ENCODE peak calls at places on chromosome 21, in nine cellular contexts. One of them, this sample, is unnamed.
A peak's percentile ranks its signal among the peaks of the same experiment; 100 is the strongest.

GRCh38 chr21:45888361-45889009 is 93.1 kb upstream of the COL6A1 start:
- DNase-seq in GM06990: no peak
- DNase-seq in HFFc6: no peak
- DNase-seq in cardiac muscle cell: no peak
- DNase-seq in OCI-LY7: no peak
- DNase-seq in osteoblast: no peak
- DNase-seq in uterus: no peak
- DNase-seq in AG10803: no peak
- DNase-seq in fibroblast of mammary gland: no peak
- DNase-seq in this sample: no peak

GRCh38 chr21:32603131-32603530 is 9.0 kb downstream of the CFAP298 start:
- DNase-seq in osteoblast: no peak
- DNase-seq in cardiac muscle cell: no peak
- DNase-seq in AG10803: no peak
- DNase-seq in OCI-LY7: no peak
- DNase-seq in GM06990: no peak
- DNase-seq in HFFc6: no peak
- DNase-seq in fibroblast of mammary gland: no peak
- DNase-seq in uterus: no peak
- DNase-seq in this sample: no peak

GRCh38 chr21:22791986-22792560 is 1793.9 kb downstream of the NCAM2 start:
- DNase-seq in HFFc6: peak; percentile 45
- DNase-seq in fibroblast of mammary gland: peak; percentile 28
- DNase-seq in AG10803: peak; percentile 37
- DNase-seq in osteoblast: peak; percentile 65
- DNase-seq in cardiac muscle cell: peak; percentile 62
- DNase-seq in OCI-LY7: peak; percentile 64
- DNase-seq in GM06990: no peak
- DNase-seq in uterus: no peak
- DNase-seq in this sample: peak; percentile 31

GRCh38 chr21:35511298-35512162 is 462.4 kb upstream of the RUNX1 start:
- DNase-seq in HFFc6: peak; percentile 68
- DNase-seq in uterus: no peak
- DNase-seq in GM06990: no peak
- DNase-seq in fibroblast of mammary gland: peak; percentile 88
- DNase-seq in OCI-LY7: no peak
- DNase-seq in osteoblast: peak; percentile 83
- DNase-seq in cardiac muscle cell: peak; percentile 29
- DNase-seq in AG10803: peak; percentile 46
- DNase-seq in this sample: no peak

GRCh38 chr21:34839070-34839820 is 170.5 kb downstream of the CLIC6 start:
- DNase-seq in AG10803: no peak
- DNase-seq in HFFc6: no peak
- DNase-seq in OCI-LY7: no peak
- DNase-seq in uterus: no peak
- DNase-seq in GM06990: no peak
- DNase-seq in cardiac muscle cell: no peak
- DNase-seq in fibroblast of mammary gland: peak; percentile 43
- DNase-seq in osteoblast: no peak
- DNase-seq in this sample: no peak

GRCh38 chr21:46604975-46605758 is at the start of gene S100B:
- DNase-seq in HFFc6: no peak
- DNase-seq in uterus: no peak
- DNase-seq in OCI-LY7: no peak
- DNase-seq in AG10803: no peak
- DNase-seq in cardiac muscle cell: no peak
- DNase-seq in fibroblast of mammary gland: no peak
- DNase-seq in GM06990: no peak
- DNase-seq in osteoblast: peak; percentile 71
- DNase-seq in this sample: no peak

GRCh38 chr21:35138665-35139381 is 89.7 kb upstream of the RUNX1 start:
- DNase-seq in AG10803: peak; percentile 37
- DNase-seq in osteoblast: peak; percentile 75
- DNase-seq in cardiac muscle cell: peak; percentile 79
- DNase-seq in uterus: no peak
- DNase-seq in OCI-LY7: peak; percentile 58
- DNase-seq in GM06990: peak; percentile 22
- DNase-seq in fibroblast of mammary gland: peak; percentile 45
- DNase-seq in HFFc6: peak; percentile 57
- DNase-seq in this sample: peak; percentile 44

GRCh38 chr21:15749045-15749867 is 19.5 kb downstream of the USP25 start:
- DNase-seq in cardiac muscle cell: peak; percentile 35
- DNase-seq in uterus: no peak
- DNase-seq in osteoblast: no peak
- DNase-seq in GM06990: no peak
- DNase-seq in OCI-LY7: no peak
- DNase-seq in fibroblast of mammary gland: peak; percentile 28
- DNase-seq in AG10803: no peak
- DNase-seq in HFFc6: no peak
- DNase-seq in this sample: no peak

GRCh38 chr21:45920824-45921600 is 60.6 kb upstream of the COL6A1 start:
- DNase-seq in osteoblast: peak; percentile 93
- DNase-seq in OCI-LY7: no peak
- DNase-seq in HFFc6: peak; percentile 17
- DNase-seq in AG10803: no peak
- DNase-seq in cardiac muscle cell: no peak
- DNase-seq in uterus: no peak
- DNase-seq in fibroblast of mammary gland: no peak
- DNase-seq in GM06990: no peak
- DNase-seq in this sample: no peak

GRCh38 chr21:35239811-35240219 is 190.7 kb upstream of the RUNX1 start:
- DNase-seq in uterus: no peak
- DNase-seq in cardiac muscle cell: no peak
- DNase-seq in HFFc6: no peak
- DNase-seq in osteoblast: no peak
- DNase-seq in GM06990: no peak
- DNase-seq in OCI-LY7: no peak
- DNase-seq in AG10803: no peak
- DNase-seq in fibroblast of mammary gland: peak; percentile 59
- DNase-seq in this sample: no peak

GRCh38 chr21:34669149-34669879 is 520 bp downstream of the CLIC6 start:
- DNase-seq in uterus: no peak
- DNase-seq in cardiac muscle cell: no peak
- DNase-seq in HFFc6: no peak
- DNase-seq in fibroblast of mammary gland: no peak
- DNase-seq in OCI-LY7: no peak
- DNase-seq in GM06990: peak; percentile 76
- DNase-seq in AG10803: no peak
- DNase-seq in osteoblast: no peak
- DNase-seq in this sample: peak; percentile 69

GRCh38 chr21:37155216-37155615 is 82.2 kb downstream of the TTC3 start:
- DNase-seq in HFFc6: no peak
- DNase-seq in fibroblast of mammary gland: no peak
- DNase-seq in AG10803: peak; percentile 43
- DNase-seq in cardiac muscle cell: no peak
- DNase-seq in OCI-LY7: no peak
- DNase-seq in GM06990: no peak
- DNase-seq in uterus: no peak
- DNase-seq in osteoblast: no peak
- DNase-seq in this sample: no peak

GRCh38 chr21:34282223-34282622 is 81.6 kb upstream of the KCNE2 start:
- DNase-seq in AG10803: no peak
- DNase-seq in HFFc6: no peak
- DNase-seq in GM06990: no peak
- DNase-seq in fibroblast of mammary gland: peak; percentile 21
- DNase-seq in OCI-LY7: no peak
- DNase-seq in cardiac muscle cell: no peak
- DNase-seq in osteoblast: peak; percentile 71
- DNase-seq in uterus: no peak
- DNase-seq in this sample: no peak

GRCh38 chr21:34642211-34643075 is 26.4 kb upstream of the CLIC6 start:
- DNase-seq in GM06990: peak; percentile 74
- DNase-seq in OCI-LY7: peak; percentile 68
- DNase-seq in uterus: no peak
- DNase-seq in osteoblast: peak; percentile 38
- DNase-seq in fibroblast of mammary gland: no peak
- DNase-seq in AG10803: peak; percentile 52
- DNase-seq in cardiac muscle cell: peak; percentile 54
- DNase-seq in HFFc6: peak; percentile 44
- DNase-seq in this sample: peak; percentile 45

GRCh38 chr21:44656868-44657267 is 864 bp upstream of the KRTAP12-3 start:
- DNase-seq in osteoblast: no peak
- DNase-seq in cardiac muscle cell: no peak
- DNase-seq in fibroblast of mammary gland: no peak
- DNase-seq in HFFc6: no peak
- DNase-seq in OCI-LY7: no peak
- DNase-seq in GM06990: no peak
- DNase-seq in AG10803: no peak
- DNase-seq in uterus: no peak
- DNase-seq in this sample: no peak
- TF ChIP-seq CTCF in osteoblast: no peak
- TF ChIP-seq CTCF in cardiac muscle cell: no peak
- TF ChIP-seq CTCF in fibroblast of mammary gland: no peak
- TF ChIP-seq CTCF in HFFc6: no peak
- TF ChIP-seq CTCF in OCI-LY7: no peak
- TF ChIP-seq CTCF in GM06990: no peak
- TF ChIP-seq CTCF in AG10803: no peak
- TF ChIP-seq CTCF in uterus: no peak
- TF ChIP-seq CTCF in this sample: no peak

GRCh38 chr21:41932191-41932575 is 21.6 kb downstream of the C2CD2 start:
- DNase-seq in fibroblast of mammary gland: peak; percentile 93
- DNase-seq in uterus: no peak
- DNase-seq in AG10803: peak; percentile 76
- DNase-seq in cardiac muscle cell: peak; percentile 85
- DNase-seq in OCI-LY7: no peak
- DNase-seq in HFFc6: peak; percentile 91
- DNase-seq in osteoblast: peak; percentile 90
- DNase-seq in GM06990: no peak
- DNase-seq in this sample: no peak

GRCh38 chr21:41932576-41933258 is 21.1 kb downstream of the C2CD2 start:
- DNase-seq in HFFc6: peak; percentile 60
- DNase-seq in osteoblast: no peak
- DNase-seq in GM06990: no peak
- DNase-seq in fibroblast of mammary gland: peak; percentile 88
- DNase-seq in cardiac muscle cell: no peak
- DNase-seq in AG10803: peak; percentile 54
- DNase-seq in OCI-LY7: no peak
- DNase-seq in uterus: peak; percentile 40
- DNase-seq in this sample: no peak

GRCh38 chr21:41931041-41931451 is 22.8 kb downstream of the C2CD2 start:
- DNase-seq in OCI-LY7: no peak
- DNase-seq in AG10803: no peak
- DNase-seq in HFFc6: no peak
- DNase-seq in cardiac muscle cell: peak; percentile 54
- DNase-seq in osteoblast: no peak
- DNase-seq in uterus: no peak
- DNase-seq in fibroblast of mammary gland: no peak
- DNase-seq in GM06990: no peak
- DNase-seq in this sample: no peak

GRCh38 chr21:41929248-41929647 is 24.6 kb downstream of the C2CD2 start:
- DNase-seq in uterus: no peak
- DNase-seq in osteoblast: no peak
- DNase-seq in HFFc6: no peak
- DNase-seq in fibroblast of mammary gland: no peak
- DNase-seq in cardiac muscle cell: no peak
- DNase-seq in OCI-LY7: peak; percentile 16
- DNase-seq in AG10803: no peak
- DNase-seq in GM06990: no peak
- DNase-seq in this sample: no peak

GRCh38 chr21:41933259-41934079 is 20.3 kb downstream of the C2CD2 start:
- DNase-seq in OCI-LY7: no peak
- DNase-seq in fibroblast of mammary gland: peak; percentile 56
- DNase-seq in GM06990: no peak
- DNase-seq in HFFc6: peak; percentile 45
- DNase-seq in osteoblast: peak; percentile 73
- DNase-seq in AG10803: peak; percentile 68
- DNase-seq in uterus: no peak
- DNase-seq in cardiac muscle cell: peak; percentile 75
- DNase-seq in this sample: no peak
- TF ChIP-seq CTCF in OCI-LY7: no peak
- TF ChIP-seq CTCF in fibroblast of mammary gland: peak; percentile 44
- TF ChIP-seq CTCF in GM06990: no peak
- TF ChIP-seq CTCF in HFFc6: peak; percentile 77
- TF ChIP-seq CTCF in osteoblast: peak; percentile 66
- TF ChIP-seq CTCF in AG10803: peak; percentile 69
- TF ChIP-seq CTCF in uterus: peak; percentile 35
- TF ChIP-seq CTCF in cardiac muscle cell: peak; percentile 57
- TF ChIP-seq CTCF in this sample: no peak

DNA sequence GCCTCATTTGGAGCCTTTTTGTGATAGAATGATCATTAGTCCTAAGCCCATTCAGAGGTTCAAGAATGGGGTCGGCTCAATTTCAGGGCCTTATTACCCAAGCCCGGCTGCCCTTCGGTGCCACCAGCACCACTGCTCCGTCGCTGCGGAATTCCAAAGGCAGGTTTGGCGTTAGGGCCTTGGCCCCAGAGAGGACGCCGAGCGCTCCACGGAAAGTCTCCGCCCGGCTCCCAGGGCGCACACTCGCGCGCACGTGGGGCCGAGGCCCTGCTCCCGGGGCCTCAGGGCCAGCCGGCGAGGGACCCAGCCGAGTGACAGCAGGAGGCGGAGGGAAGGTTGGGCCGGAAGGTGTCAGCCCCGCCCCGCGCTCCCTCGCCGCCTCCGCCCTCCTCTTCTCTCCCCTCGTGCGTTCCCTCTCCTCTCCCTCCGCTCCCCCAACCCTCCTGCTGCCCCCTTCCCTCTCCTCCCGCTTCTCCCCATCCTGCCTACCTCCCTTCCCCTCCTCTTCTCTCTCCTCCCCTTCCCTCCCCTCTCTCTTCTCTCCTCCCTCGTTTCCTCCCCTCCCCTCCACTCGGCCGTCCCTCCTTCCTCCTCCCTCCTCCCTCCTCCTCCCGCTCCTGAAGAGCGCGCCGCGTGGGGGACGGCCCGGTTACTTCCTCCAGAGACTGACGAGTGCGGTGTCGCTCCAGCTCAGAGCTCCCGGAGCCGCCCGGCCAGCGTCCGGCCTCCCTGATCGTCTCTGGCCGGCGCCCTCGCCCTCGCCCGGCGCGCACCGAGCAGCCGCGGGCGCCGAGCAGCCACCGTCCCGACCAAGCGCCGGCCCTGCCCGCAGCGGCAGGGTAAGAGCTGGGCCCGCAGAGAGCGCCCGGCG is at the start of gene ETS2:
- DNase-seq in uterus: peak; percentile 90
- DNase-seq in osteoblast: peak; percentile 95
- DNase-seq in cardiac muscle cell: peak; percentile 98
- DNase-seq in AG10803: peak; percentile 87
- DNase-seq in OCI-LY7: peak; percentile 83
- DNase-seq in fibroblast of mammary gland: peak; percentile 88
- DNase-seq in GM06990: peak; percentile 83
- DNase-seq in HFFc6: peak; percentile 76
- DNase-seq in this sample: peak; percentile 89
- TF ChIP-seq CTCF in uterus: peak; percentile 36
- TF ChIP-seq CTCF in osteoblast: no peak
- TF ChIP-seq CTCF in cardiac muscle cell: no peak
- TF ChIP-seq CTCF in AG10803: no peak
- TF ChIP-seq CTCF in OCI-LY7: peak; percentile 35
- TF ChIP-seq CTCF in fibroblast of mammary gland: no peak
- TF ChIP-seq CTCF in GM06990: no peak
- TF ChIP-seq CTCF in HFFc6: no peak
- TF ChIP-seq CTCF in this sample: no peak

DNA sequence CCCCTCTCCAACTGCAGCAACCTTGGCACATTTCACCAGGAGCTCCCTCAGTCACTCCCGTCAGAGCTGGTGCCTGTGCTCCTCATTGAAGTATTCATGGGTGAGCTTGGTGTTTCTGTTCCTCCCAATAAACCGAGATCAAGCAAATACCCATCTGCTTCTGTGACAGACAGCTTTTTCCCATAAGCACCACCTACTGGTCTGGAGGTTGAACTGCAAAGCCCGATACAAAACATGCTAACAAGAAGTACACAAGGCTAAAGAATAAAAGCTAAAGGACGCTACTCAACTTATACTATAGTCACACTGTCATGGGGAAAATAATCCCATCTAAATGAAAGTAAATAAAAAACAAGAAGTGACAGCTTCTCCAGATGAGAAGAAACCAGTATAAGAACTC is 111.9 kb upstream of the C21orf91 start:
- DNase-seq in osteoblast: no peak
- DNase-seq in fibroblast of mammary gland: no peak
- DNase-seq in AG10803: no peak
- DNase-seq in cardiac muscle cell: no peak
- DNase-seq in GM06990: no peak
- DNase-seq in HFFc6: no peak
- DNase-seq in uterus: no peak
- DNase-seq in OCI-LY7: peak; percentile 72
- DNase-seq in this sample: no peak
- TF ChIP-seq CTCF in osteoblast: no peak
- TF ChIP-seq CTCF in fibroblast of mammary gland: peak; percentile 35
- TF ChIP-seq CTCF in AG10803: peak; percentile 27
- TF ChIP-seq CTCF in cardiac muscle cell: peak; percentile 19
- TF ChIP-seq CTCF in GM06990: peak; percentile 53
- TF ChIP-seq CTCF in HFFc6: peak; percentile 51
- TF ChIP-seq CTCF in uterus: no peak
- TF ChIP-seq CTCF in OCI-LY7: peak; percentile 91
- TF ChIP-seq CTCF in this sample: peak; percentile 15